ENCODE peak calls at places on chromosomes 6 and 20, in four cellular contexts. One of them, this sample, is unnamed.

GRCh38 chr6:100565439-100566104 is 100.9 kb upstream of the SIM1 start:
- DNase-seq in stimulated activated CD8-positive, alpha-beta memory T cell treated with anti-CD3 and anti-CD28 coated beads, Interleukin-7, amount 100 ng/mL, for 1 hour: no peak
- DNase-seq in cardiac septum: no peak
- DNase-seq in Panc1: no peak
- DNase-seq in this sample: no peak

GRCh38 chr20:20492521-20493334 is 124.8 kb downstream of the INSM1 start:
- DNase-seq in stimulated activated CD8-positive, alpha-beta memory T cell treated with anti-CD3 and anti-CD28 coated beads, Interleukin-7, amount 100 ng/mL, for 1 hour: no peak
- DNase-seq in cardiac septum: no peak
- DNase-seq in Panc1: no peak
- DNase-seq in this sample: peak; percentile 69

GRCh38 chr20:62741191-62741676 is 32.6 kb downstream of the NTSR1 start:
- DNase-seq in stimulated activated CD8-positive, alpha-beta memory T cell treated with anti-CD3 and anti-CD28 coated beads, Interleukin-7, amount 100 ng/mL, for 1 hour: no peak
- DNase-seq in cardiac septum: peak; percentile 33
- DNase-seq in Panc1: no peak
- DNase-seq in this sample: peak; percentile 48

GRCh38 chr20:51280047-51280446 is 257.1 kb upstream of the KCNG1 start:
- DNase-seq in stimulated activated CD8-positive, alpha-beta memory T cell treated with anti-CD3 and anti-CD28 coated beads, Interleukin-7, amount 100 ng/mL, for 1 hour: no peak
- DNase-seq in cardiac septum: no peak
- DNase-seq in Panc1: no peak
- DNase-seq in this sample: no peak

GRCh38 chr6:113599444-113599843 is 257.7 kb upstream of the MARCKS start:
- DNase-seq in stimulated activated CD8-positive, alpha-beta memory T cell treated with anti-CD3 and anti-CD28 coated beads, Interleukin-7, amount 100 ng/mL, for 1 hour: no peak
- DNase-seq in cardiac septum: no peak
- DNase-seq in Panc1: no peak
- DNase-seq in this sample: no peak

GRCh38 chr6:4268171-4268570 is 132.8 kb upstream of the ECI2 start:
- DNase-seq in stimulated activated CD8-positive, alpha-beta memory T cell treated with anti-CD3 and anti-CD28 coated beads, Interleukin-7, amount 100 ng/mL, for 1 hour: no peak
- DNase-seq in cardiac septum: peak; percentile 31
- DNase-seq in Panc1: no peak
- DNase-seq in this sample: no peak

GRCh38 chr6:46850781-46851180 is 57.6 kb downstream of the MEP1A start:
- DNase-seq in stimulated activated CD8-positive, alpha-beta memory T cell treated with anti-CD3 and anti-CD28 coated beads, Interleukin-7, amount 100 ng/mL, for 1 hour: no peak
- DNase-seq in cardiac septum: no peak
- DNase-seq in Panc1: no peak
- DNase-seq in this sample: no peak

GRCh38 chr6:20096506-20096905 is 115.8 kb downstream of the MBOAT1 start:
- DNase-seq in stimulated activated CD8-positive, alpha-beta memory T cell treated with anti-CD3 and anti-CD28 coated beads, Interleukin-7, amount 100 ng/mL, for 1 hour: no peak
- DNase-seq in cardiac septum: no peak
- DNase-seq in Panc1: no peak
- DNase-seq in this sample: no peak

GRCh38 chr6:143965503-143966171 is 42.4 kb downstream of the PLAGL1 start:
- DNase-seq in stimulated activated CD8-positive, alpha-beta memory T cell treated with anti-CD3 and anti-CD28 coated beads, Interleukin-7, amount 100 ng/mL, for 1 hour: no peak
- DNase-seq in cardiac septum: no peak
- DNase-seq in Panc1: no peak
- DNase-seq in this sample: no peak

GRCh38 chr6:108014040-108014439 is 56.0 kb upstream of the SEC63 start:
- DNase-seq in stimulated activated CD8-positive, alpha-beta memory T cell treated with anti-CD3 and anti-CD28 coated beads, Interleukin-7, amount 100 ng/mL, for 1 hour: no peak
- DNase-seq in cardiac septum: no peak
- DNase-seq in Panc1: no peak
- DNase-seq in this sample: no peak

GRCh38 chr20:63551068-63551467 is 2.9 kb upstream of the FNDC11 start:
- DNase-seq in stimulated activated CD8-positive, alpha-beta memory T cell treated with anti-CD3 and anti-CD28 coated beads, Interleukin-7, amount 100 ng/mL, for 1 hour: no peak
- DNase-seq in cardiac septum: no peak
- DNase-seq in Panc1: no peak
- DNase-seq in this sample: no peak

GRCh38 chr6:105469951-105470350 is 67.1 kb upstream of the PREP start:
- DNase-seq in stimulated activated CD8-positive, alpha-beta memory T cell treated with anti-CD3 and anti-CD28 coated beads, Interleukin-7, amount 100 ng/mL, for 1 hour: no peak
- DNase-seq in cardiac septum: no peak
- DNase-seq in Panc1: no peak
- DNase-seq in this sample: no peak

GRCh38 chr20:3753098-3753497 is 14.5 kb downstream of the ADISSP start:
- DNase-seq in stimulated activated CD8-positive, alpha-beta memory T cell treated with anti-CD3 and anti-CD28 coated beads, Interleukin-7, amount 100 ng/mL, for 1 hour: peak; percentile 43
- DNase-seq in cardiac septum: no peak
- DNase-seq in Panc1: no peak
- DNase-seq in this sample: peak; percentile 85

GRCh38 chr20:8796088-8796665 is 272.7 kb upstream of the PLCB4 start:
- DNase-seq in stimulated activated CD8-positive, alpha-beta memory T cell treated with anti-CD3 and anti-CD28 coated beads, Interleukin-7, amount 100 ng/mL, for 1 hour: no peak
- DNase-seq in cardiac septum: no peak
- DNase-seq in Panc1: no peak
- DNase-seq in this sample: no peak

GRCh38 chr6:49541210-49541724 is 9.2 kb upstream of the C6orf141 start:
- DNase-seq in stimulated activated CD8-positive, alpha-beta memory T cell treated with anti-CD3 and anti-CD28 coated beads, Interleukin-7, amount 100 ng/mL, for 1 hour: no peak
- DNase-seq in cardiac septum: no peak
- DNase-seq in Panc1: no peak
- DNase-seq in this sample: no peak

GRCh38 chr20:41052742-41053419 is 24.3 kb downstream of the TOP1 start:
- DNase-seq in stimulated activated CD8-positive, alpha-beta memory T cell treated with anti-CD3 and anti-CD28 coated beads, Interleukin-7, amount 100 ng/mL, for 1 hour: no peak
- DNase-seq in cardiac septum: no peak
- DNase-seq in Panc1: no peak
- DNase-seq in this sample: no peak

GRCh38 chr6:137846274-137846673 is 20.8 kb upstream of the TNFAIP3 start:
- DNase-seq in stimulated activated CD8-positive, alpha-beta memory T cell treated with anti-CD3 and anti-CD28 coated beads, Interleukin-7, amount 100 ng/mL, for 1 hour: no peak
- DNase-seq in cardiac septum: no peak
- DNase-seq in Panc1: no peak
- DNase-seq in this sample: no peak

GRCh38 chr20:23166563-23166962 is 80.4 kb upstream of the CD93 start:
- DNase-seq in stimulated activated CD8-positive, alpha-beta memory T cell treated with anti-CD3 and anti-CD28 coated beads, Interleukin-7, amount 100 ng/mL, for 1 hour: no peak
- DNase-seq in cardiac septum: no peak
- DNase-seq in Panc1: no peak
- DNase-seq in this sample: no peak

GRCh38 chr20:33407251-33407650 is 5.9 kb upstream of the CDK5RAP1 start:
- DNase-seq in stimulated activated CD8-positive, alpha-beta memory T cell treated with anti-CD3 and anti-CD28 coated beads, Interleukin-7, amount 100 ng/mL, for 1 hour: no peak
- DNase-seq in cardiac septum: no peak
- DNase-seq in Panc1: no peak
- DNase-seq in this sample: no peak

GRCh38 chr6:35080821-35081425 is 60.2 kb downstream of the TCP11 start:
- DNase-seq in stimulated activated CD8-positive, alpha-beta memory T cell treated with anti-CD3 and anti-CD28 coated beads, Interleukin-7, amount 100 ng/mL, for 1 hour: no peak
- DNase-seq in cardiac septum: peak; percentile 69
- DNase-seq in Panc1: no peak
- DNase-seq in this sample: peak; percentile 61

GRCh38 chr20:56993020-56993419 is 273.4 kb downstream of the BMP7 start:
- DNase-seq in stimulated activated CD8-positive, alpha-beta memory T cell treated with anti-CD3 and anti-CD28 coated beads, Interleukin-7, amount 100 ng/mL, for 1 hour: no peak
- DNase-seq in cardiac septum: peak; percentile 2
- DNase-seq in Panc1: no peak
- DNase-seq in this sample: no peak

GRCh38 chr20:35942243-35942642 is 12.1 kb downstream of the SCAND1 start:
- DNase-seq in stimulated activated CD8-positive, alpha-beta memory T cell treated with anti-CD3 and anti-CD28 coated beads, Interleukin-7, amount 100 ng/mL, for 1 hour: no peak
- DNase-seq in cardiac septum: no peak
- DNase-seq in Panc1: no peak
- DNase-seq in this sample: no peak

GRCh38 chr6:107746461-107747030 is 77.6 kb downstream of the SCML4 start:
- DNase-seq in stimulated activated CD8-positive, alpha-beta memory T cell treated with anti-CD3 and anti-CD28 coated beads, Interleukin-7, amount 100 ng/mL, for 1 hour: no peak
- DNase-seq in cardiac septum: no peak
- DNase-seq in Panc1: no peak
- DNase-seq in this sample: no peak

GRCh38 chr20:1370548-1371110 is 22.2 kb downstream of the FKBP1A start:
- DNase-seq in stimulated activated CD8-positive, alpha-beta memory T cell treated with anti-CD3 and anti-CD28 coated beads, Interleukin-7, amount 100 ng/mL, for 1 hour: no peak
- DNase-seq in cardiac septum: no peak
- DNase-seq in Panc1: no peak
- DNase-seq in this sample: no peak

GRCh38 chr6:109854541-109855308 is 123.4 kb upstream of the GPR6 start:
- DNase-seq in stimulated activated CD8-positive, alpha-beta memory T cell treated with anti-CD3 and anti-CD28 coated beads, Interleukin-7, amount 100 ng/mL, for 1 hour: no peak
- DNase-seq in cardiac septum: no peak
- DNase-seq in Panc1: no peak
- DNase-seq in this sample: no peak

This sample was measured in sigmoid colon.